ENCODE peak calls at places on chromosomes 4 and X, in six cellular contexts. K, L, X, V, H and J are unnamed samples.

GRCh38 chr4:48799157-48799556 is 19.1 kb upstream of the FRYL start:
- DNase-seq in X (no peak), L (no peak), K (no peak), H (no peak), V (no peak), J (no peak)

GRCh38 chr4:1616574-1616964 is 67.5 kb downstream of the FAM53A start:
- DNase-seq in K (no peak), L (no peak), X (no peak), V (no peak), H (no peak), J (no peak)

GRCh38 chr4:7463584-7464258 is 29.0 kb upstream of the PSAPL1 start:
- DNase-seq in L (no peak), H (peak), V (no peak), K (no peak), X (no peak), J (no peak)

GRCh38 chr4:54498661-54499111 is 159.1 kb upstream of the KIT start:
- DNase-seq in X (no peak), H (no peak), V (no peak), K (no peak), L (no peak), J (no peak)

GRCh38 chr4:82043081-82043808 is 330.5 kb downstream of the HNRNPD start:
- DNase-seq in V (no peak), H (no peak), K (no peak), X (no peak), L (peak), J (no peak)

GRCh38 chrX:19017271-19017670 is 33.4 kb upstream of the PHKA2 start:
- DNase-seq in H (no peak), K (no peak), X (no peak), V (no peak), L (no peak), J (no peak)

GRCh38 chrX:49171752-49172279 is at the start of gene PLP2:
- DNase-seq in X (peak), L (no peak), V (no peak), H (peak), K (peak), J (no peak)

GRCh38 chr4:98688416-98689290 is 30.2 kb upstream of the TSPAN5 start:
- DNase-seq in L (no peak), H (no peak), K (no peak), X (no peak), V (peak), J (no peak)